ENCODE peak calls at places on chromosomes 5 and 9, in nine cellular contexts. S is RCC 7860; F is activated naive CD4-positive, alpha-beta T cell; O is stimulated activated CD8-positive, alpha-beta memory T cell treated with anti-CD3 and anti-CD28 coated beads, Interleukin-12 subunit alpha, Interleukin-12 subunit beta, amount 100 ng/mL, for 4 hours; Q is neural crest cell; J is effector CD4-positive, alpha-beta T cell; B is Karpas-422; Z is HT-29; V is HEK293T. M is an unnamed sample.

GRCh38 chr9:133248722-133249295 is 26.2 kb downstream of the ABO start:
- DNase-seq in S (no peak), F (no peak), O (no peak), Q (no peak), J (no peak), B (no peak), Z (no peak), V (no peak), M (no peak)

GRCh38 chr9:20436475-20437195 is 185.7 kb downstream of the MLLT3 start:
- DNase-seq in S (no peak), F (no peak), O (no peak), Q (no peak), J (no peak), B (no peak), Z (no peak), V (no peak), M (no peak)

GRCh38 chr5:180670586-180671359 is 21.4 kb upstream of the FLT4 start:
- DNase-seq in S (no peak), F (no peak), O (peak; percentile 18), Q (peak; percentile 45), J (peak; percentile 26), B (peak; percentile 80), Z (peak; percentile 70), V (peak; percentile 71), M (no peak)

GRCh38 chr9:13367784-13368183 is 88.3 kb upstream of the MPDZ start:
- DNase-seq in S (no peak), F (no peak), O (no peak), Q (no peak), J (no peak), B (no peak), Z (no peak), V (no peak), M (no peak)

GRCh38 chr5:132055808-132056609 is 4.4 kb upstream of the IL3 start:
- DNase-seq in S (no peak), F (no peak), O (peak; percentile 32), Q (no peak), J (peak; percentile 46), B (no peak), Z (no peak), V (no peak), M (no peak)

GRCh38 chr9:120431268-120431667 is 148.7 kb downstream of the CDK5RAP2 start:
- DNase-seq in S (no peak), F (no peak), O (no peak), Q (no peak), J (no peak), B (peak; percentile 56), Z (no peak), V (no peak), M (no peak)

GRCh38 chr5:112689510-112689909 is 48.2 kb upstream of the APC start:
- DNase-seq in S (peak; percentile 11), F (no peak), O (no peak), Q (no peak), J (no peak), B (peak; percentile 60), Z (no peak), V (no peak), M (no peak)

GRCh38 chr9:105877719-105878118 is 183.4 kb downstream of the TMEM38B start:
- DNase-seq in S (no peak), F (no peak), O (no peak), Q (no peak), J (no peak), B (peak; percentile 67), Z (no peak), V (no peak), M (no peak)

GRCh38 chr5:139855946-139856540 is 60.4 kb downstream of the PSD2 start:
- DNase-seq in S (no peak), F (no peak), O (no peak), Q (no peak), J (no peak), B (no peak), Z (no peak), V (no peak), M (no peak)

GRCh38 chr9:79809931-79810330 is 238.2 kb downstream of the TLE4 start:
- DNase-seq in S (peak; percentile 89), F (no peak), O (no peak), Q (no peak), J (no peak), B (no peak), Z (no peak), V (no peak), M (peak; percentile 67)

GRCh38 chr5:3531320-3531986 is 64.2 kb upstream of the IRX1 start:
- DNase-seq in S (no peak), F (no peak), O (no peak), Q (no peak), J (no peak), B (no peak), Z (peak; percentile 18), V (no peak), M (no peak)

GRCh38 chr5:143484604-143485003 is 81.1 kb upstream of the NR3C1 start:
- DNase-seq in S (no peak), F (no peak), O (no peak), Q (no peak), J (no peak), B (no peak), Z (no peak), V (no peak), M (no peak)

GRCh38 chr9:110659891-110660541 is 8.6 kb upstream of the MUSK start:
- DNase-seq in S (no peak), F (no peak), O (no peak), Q (no peak), J (no peak), B (no peak), Z (no peak), V (no peak), M (no peak)

GRCh38 chr9:91253488-91253887 is 108.2 kb downstream of the AUH start:
- DNase-seq in S (no peak), F (no peak), O (no peak), Q (no peak), J (no peak), B (peak; percentile 43), Z (peak; percentile 47), V (no peak), M (no peak)

GRCh38 chr5:56175028-56175427 is 58.1 kb downstream of the ANKRD55 start:
- DNase-seq in S (no peak), F (no peak), O (no peak), Q (no peak), J (no peak), B (no peak), Z (no peak), V (no peak), M (no peak)

GRCh38 chr5:5314626-5315025 is 107.9 kb upstream of the ICE1 start:
- DNase-seq in S (no peak), F (no peak), O (no peak), Q (no peak), J (no peak), B (no peak), Z (no peak), V (no peak), M (no peak)

GRCh38 chr9:124776952-124777645 is at the start of gene OLFML2A:
- DNase-seq in S (no peak), F (no peak), O (peak; percentile 10), Q (peak; percentile 31), J (no peak), B (peak; percentile 4), Z (no peak), V (peak; percentile 44), M (no peak)

GRCh38 chr9:109600142-109600541 is 102.0 kb upstream of the PTPN3 start:
- DNase-seq in S (peak; percentile 60), F (no peak), O (no peak), Q (no peak), J (no peak), B (no peak), Z (no peak), V (no peak), M (no peak)

GRCh38 chr5:127930311-127930710 is 153.3 kb upstream of the SLC12A2 start:
- DNase-seq in S (peak; percentile 73), F (no peak), O (no peak), Q (no peak), J (no peak), B (no peak), Z (peak; percentile 82), V (no peak), M (no peak)

GRCh38 chr5:95669540-95669939 is 13.3 kb downstream of the SPATA9 start:
- DNase-seq in S (no peak), F (no peak), O (no peak), Q (no peak), J (no peak), B (no peak), Z (no peak), V (no peak), M (peak; percentile 73)